ENCODE peak calls at places on chromosomes 16 and 17, in seven cellular contexts. U is frontal cortex, Q is adipocyte, Y is NCI-H510A treated with DMSO at 0.1 percent for 48 hours, N is T1000, A is suprapubic skin, O is substantia nigra. H is an unnamed sample.

GRCh38 chr17:49216482-49216881 is 6.0 kb downstream of the ABI3 start:
- DNase-seq in U (no peak), Q (no peak), Y (no peak), N (no peak), A (no peak), O (no peak), H (no peak)

GRCh38 chr16:15899538-15900100 is 11.2 kb upstream of the CEP20 start:
- DNase-seq in U (no peak), Q (peak; percentile 57), Y (peak; percentile 66), N (peak; percentile 80), A (no peak), O (no peak), H (peak; percentile 38)

GRCh38 chr16:60346256-60346655 is 1612.1 kb upstream of the GOT2 start:
- DNase-seq in U (no peak), Q (no peak), Y (no peak), N (no peak), A (no peak), O (no peak), H (no peak)

GRCh38 chr16:31216552-31217530 is at the start of gene PYDC1:
- DNase-seq in U (no peak), Q (no peak), Y (no peak), N (no peak), A (no peak), O (no peak), H (no peak)

GRCh38 chr16:57815987-57816745 is 13.9 kb upstream of the KIFC3 start:
- DNase-seq in U (peak; percentile 77), Q (peak; percentile 73), Y (peak; percentile 76), N (peak; percentile 60), A (peak; percentile 92), O (peak; percentile 72), H (peak; percentile 83)

GRCh38 chr17:45666046-45666600 is 118.0 kb upstream of the CRHR1 start:
- DNase-seq in U (no peak), Q (no peak), Y (no peak), N (no peak), A (no peak), O (no peak), H (no peak)

GRCh38 chr16:49465661-49466528 is 92.3 kb downstream of the C16orf78 start:
- DNase-seq in U (no peak), Q (no peak), Y (no peak), N (no peak), A (peak; percentile 64), O (no peak), H (no peak)

GRCh38 chr16:19777061-19777460 is 59.0 kb downstream of the IQCK start:
- DNase-seq in U (no peak), Q (no peak), Y (no peak), N (no peak), A (no peak), O (no peak), H (no peak)

GRCh38 chr17:8185580-8186445 is 4.2 kb downstream of the BORCS6 start:
- DNase-seq in U (peak; percentile 76), Q (peak; percentile 79), Y (peak; percentile 83), N (peak; percentile 87), A (peak; percentile 94), O (peak; percentile 83), H (no peak)

GRCh38 chr16:50819706-50820105 is 77.8 kb downstream of the CYLD start:
- DNase-seq in U (no peak), Q (no peak), Y (no peak), N (no peak), A (no peak), O (no peak), H (no peak)

GRCh38 chr17:42183741-42184711 is 1.2 kb downstream of the HCRT start:
- DNase-seq in U (peak; percentile 90), Q (peak; percentile 78), Y (peak; percentile 84), N (no peak), A (no peak), O (peak; percentile 74), H (no peak)

GRCh38 chr17:22717211-22717610 is 1024.9 kb downstream of the KCNJ18 start:
- DNase-seq in U (no peak), Q (no peak), Y (no peak), N (no peak), A (no peak), O (no peak), H (no peak)

GRCh38 chr17:57587201-57587870 is 157.8 kb downstream of the CCDC182 start:
- DNase-seq in U (no peak), Q (no peak), Y (peak; percentile 73), N (no peak), A (no peak), O (no peak), H (no peak)